ENCODE peak calls at places on chromosomes 4 and X, in ten cellular contexts. Z, U, E, T, M, Q, D, H, S and N are unnamed samples.

GRCh38 chr4:154399259-154399974 is 92.2 kb downstream of the DCHS2 start:
- DNase-seq in Z (peak; percentile 51), U (no peak), E (no peak), T (no peak), M (no peak), Q (peak; percentile 27), D (no peak), H (no peak), S (no peak), N (no peak)

GRCh38 chrX:7170903-7171302 is 22.9 kb upstream of the PUDP start:
- DNase-seq in Z (peak; percentile 44), U (peak; percentile 47), E (no peak), T (no peak), M (no peak), Q (no peak), D (no peak), H (no peak), S (peak; percentile 18), N (no peak)

GRCh38 chrX:39470588-39471155 is 627.1 kb downstream of the BCOR start:
- DNase-seq in Z (no peak), U (no peak), E (no peak), T (no peak), M (no peak), Q (no peak), D (no peak), H (no peak), S (no peak), N (no peak)

GRCh38 chr4:180058731-180059215 is 2184.4 kb upstream of the TENM3 start:
- DNase-seq in Z (peak; percentile 87), U (no peak), E (peak; percentile 56), T (peak; percentile 69), M (peak; percentile 61), Q (peak; percentile 10), D (no peak), H (no peak), S (peak; percentile 44), N (no peak)

GRCh38 chrX:37407736-37408135 is 58.6 kb downstream of the PRRG1 start:
- DNase-seq in Z (no peak), U (no peak), E (no peak), T (no peak), M (no peak), Q (no peak), D (no peak), H (no peak), S (no peak), N (no peak)

GRCh38 chrX:133215747-133216146 is 2.4 kb downstream of the TFDP3 start:
- DNase-seq in Z (peak; percentile 37), U (no peak), E (no peak), T (no peak), M (peak; percentile 2), Q (no peak), D (no peak), H (no peak), S (no peak), N (no peak)

GRCh38 chr4:182695009-182695408 is 222.2 kb downstream of the DCTD start:
- DNase-seq in Z (no peak), U (no peak), E (no peak), T (no peak), M (no peak), Q (no peak), D (no peak), H (peak; percentile 29), S (no peak), N (no peak)

GRCh38 chr4:38600575-38600974 is 63.4 kb upstream of the KLF3 start:
- DNase-seq in Z (no peak), U (no peak), E (no peak), T (no peak), M (no peak), Q (no peak), D (no peak), H (no peak), S (no peak), N (no peak)

DNA sequence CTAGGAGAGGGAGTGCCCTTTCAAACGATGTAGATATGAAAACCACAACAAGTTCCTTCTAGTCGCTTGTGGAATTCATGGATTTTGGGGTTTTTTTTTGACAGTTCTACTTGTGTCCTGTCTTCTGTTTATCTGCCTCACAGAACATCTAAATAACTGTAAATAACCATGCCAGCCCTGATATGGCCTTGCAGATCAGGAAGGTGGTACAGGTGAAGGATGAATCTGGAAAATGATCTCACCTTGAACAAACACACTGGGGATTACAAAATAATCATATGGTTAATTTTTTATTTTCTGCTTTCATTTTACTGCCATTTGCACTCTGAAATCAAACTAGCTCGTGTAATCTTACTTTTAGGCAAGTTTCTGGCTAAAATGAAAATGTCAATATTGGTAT is 37.2 kb downstream of the GPR82 start:
- DNase-seq in Z (no peak), U (no peak), E (no peak), T (no peak), M (no peak), Q (no peak), D (no peak), H (no peak), S (no peak), N (no peak)
- H3K27ac ChIP-seq in Z (no peak overlapping the region), U (no peak overlapping the region), E (no peak overlapping the region), T (no peak overlapping the region), M (no peak overlapping the region), Q (no peak overlapping the region), D (no peak overlapping the region), H (no peak overlapping the region), S (peak overlapping the region; percentile 60), N (no peak overlapping the region)

DNA sequence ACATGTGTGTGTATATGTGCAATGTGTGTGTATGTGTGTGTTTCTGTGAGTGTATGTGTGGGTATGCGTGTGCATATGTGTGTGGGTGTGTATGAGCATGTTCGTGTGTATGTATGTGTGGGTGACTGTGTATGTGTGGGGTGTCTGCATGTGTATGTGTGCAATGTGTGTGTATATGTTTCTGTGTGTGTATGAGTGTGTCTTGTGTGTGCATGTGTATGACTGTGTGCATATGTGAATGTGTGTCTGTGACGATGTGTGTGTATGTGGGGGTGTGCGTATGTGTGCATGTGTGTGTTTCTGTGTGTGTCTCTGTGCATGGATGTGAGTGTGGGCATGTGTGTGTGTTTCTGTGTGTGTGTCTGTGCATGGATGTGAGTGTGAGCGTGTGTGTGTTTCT is 4.2 kb upstream of the ATP2B3 start:
- DNase-seq in Z (no peak), U (no peak), E (no peak), T (no peak), M (no peak), Q (no peak), D (no peak), H (no peak), S (no peak), N (no peak)
- H3K4me1 ChIP-seq in Z (no peaks in the 10 kb centered on the region), U (no peaks in the 10 kb centered on the region), E (no peaks in the 10 kb centered on the region), T (no peaks in the 10 kb centered on the region), M (peaks cover 1% of the 10 kb centered on the region), Q (no peaks in the 10 kb centered on the region), D (no peaks in the 10 kb centered on the region), H (no peaks in the 10 kb centered on the region), S (no peaks in the 10 kb centered on the region), N (no peaks in the 10 kb centered on the region)

GRCh38 chr4:22906046-22906445 is 213.3 kb downstream of the GBA3 start:
- DNase-seq in Z (no peak), U (no peak), E (no peak), T (no peak), M (no peak), Q (no peak), D (no peak), H (no peak), S (no peak), N (no peak)
- H3K27ac ChIP-seq in Z (no peak overlapping the region), U (no peak overlapping the region), E (no peak overlapping the region), T (no peak overlapping the region), M (no peak overlapping the region), Q (no peak overlapping the region), D (no peak overlapping the region), H (no peak overlapping the region), S (no peak overlapping the region), N (no peak overlapping the region)

GRCh38 chr4:86274642-86275041 is 85.2 kb downstream of the MAPK10 start:
- DNase-seq in Z (no peak), U (no peak), E (no peak), T (no peak), M (no peak), Q (no peak), D (no peak), H (no peak), S (no peak), N (no peak)

GRCh38 chr4:86264269-86264668 is 95.6 kb downstream of the MAPK10 start:
- DNase-seq in Z (no peak), U (no peak), E (no peak), T (no peak), M (no peak), Q (no peak), D (no peak), H (no peak), S (no peak), N (no peak)

GRCh38 chr4:86271057-86271456 is 88.8 kb downstream of the MAPK10 start:
- DNase-seq in Z (no peak), U (no peak), E (no peak), T (no peak), M (no peak), Q (no peak), D (no peak), H (no peak), S (no peak), N (no peak)

GRCh38 chr4:86269354-86269753 is 90.5 kb downstream of the MAPK10 start:
- DNase-seq in Z (no peak), U (no peak), E (no peak), T (no peak), M (no peak), Q (no peak), D (no peak), H (no peak), S (no peak), N (no peak)
- H3K4me1 ChIP-seq in Z (no peaks in the 10 kb centered on the region), U (no peaks in the 10 kb centered on the region), E (no peaks in the 10 kb centered on the region), T (no peaks in the 10 kb centered on the region), M (peaks cover 5% of the 10 kb centered on the region), Q (no peaks in the 10 kb centered on the region), D (no peaks in the 10 kb centered on the region), H (no peaks in the 10 kb centered on the region), S (no peaks in the 10 kb centered on the region), N (no peaks in the 10 kb centered on the region)

GRCh38 chrX:78708171-78708570 is 39.3 kb upstream of the LPAR4 start:
- DNase-seq in Z (peak; percentile 62), U (no peak), E (no peak), T (no peak), M (no peak), Q (peak; percentile 0), D (no peak), H (no peak), S (no peak), N (peak; percentile 10)
- H3K27ac ChIP-seq in Z (no peak overlapping the region), U (no peak overlapping the region), E (no peak overlapping the region), T (no peak overlapping the region), M (no peak overlapping the region), Q (no peak overlapping the region), D (no peak overlapping the region), H (no peak overlapping the region), S (no peak overlapping the region), N (no peak overlapping the region)

GRCh38 chrX:9311411-9312160 is 153.3 kb upstream of the TBL1X start:
- DNase-seq in Z (no peak), U (no peak), E (no peak), T (no peak), M (no peak), Q (no peak), D (no peak), H (no peak), S (no peak), N (no peak)
- H3K4me1 ChIP-seq in Z (no peaks in the 10 kb centered on the region), U (no peaks in the 10 kb centered on the region), E (no peaks in the 10 kb centered on the region), T (no peaks in the 10 kb centered on the region), M (no peaks in the 10 kb centered on the region), Q (no peaks in the 10 kb centered on the region), D (no peaks in the 10 kb centered on the region), H (no peaks in the 10 kb centered on the region), S (no peaks in the 10 kb centered on the region), N (peaks cover 17% of the 10 kb centered on the region)